ENCODE peak calls at places on chromosome 17, in ten cellular contexts. Y is RWPE1; R is activated B cell treated with CpG ODN at 0.5 μM for 24 hours; I is stimulated activated naive CD8-positive, alpha-beta T cell treated with anti-CD3 and anti-CD28 coated beads, Interleukin-15, amount 100 ng/mL, for 72 hours; T is kidney; Z is CD8-positive, alpha-beta memory T cell; D is stimulated activated CD8-positive, alpha-beta memory T cell treated with anti-CD3 and anti-CD28 coated beads, Interleukin-4, amount 100 ng/mL, for 1 hour; A is esophagus squamous epithelium; O is posterior cingulate gyrus; W is activated CD4-positive, alpha-beta T cell treated with anti-CD3 and anti-CD28 coated beads, Interleukin-2, amount 50 U/mL, for 4 hours. G is an unnamed sample.

GRCh38 chr17:78939615-78940014 is 14.4 kb upstream of the TIMP2 start:
- DNase-seq in Y (no peak), R (no peak), I (no peak), T (no peak), Z (no peak), D (no peak), A (no peak), O (no peak), W (no peak), G (no peak)

GRCh38 chr17:32551186-32551955 is 64.6 kb downstream of the CDK5R1 start:
- DNase-seq in Y (peak; percentile 86), R (no peak), I (peak; percentile 38), T (no peak), Z (no peak), D (no peak), A (no peak), O (no peak), W (no peak), G (peak; percentile 24)

GRCh38 chr17:27471321-27472269 is 15.3 kb downstream of the KSR1 start:
- DNase-seq in Y (peak; percentile 74), R (peak; percentile 53), I (peak; percentile 97), T (no peak), Z (peak; percentile 51), D (peak; percentile 39), A (no peak), O (no peak), W (peak; percentile 77), G (no peak)

GRCh38 chr17:35256629-35257028 is 13.8 kb downstream of the SLFN5 start:
- DNase-seq in Y (no peak), R (no peak), I (no peak), T (no peak), Z (no peak), D (no peak), A (no peak), O (no peak), W (no peak), G (peak; percentile 27)

GRCh38 chr17:40536731-40537171 is 28.5 kb downstream of the CCR7 start:
- DNase-seq in Y (no peak), R (peak; percentile 15), I (no peak), T (peak; percentile 81), Z (no peak), D (no peak), A (no peak), O (no peak), W (no peak), G (peak; percentile 68)

GRCh38 chr17:77735051-77735340 is 223.5 kb upstream of the TNRC6C start:
- DNase-seq in Y (no peak), R (no peak), I (peak; percentile 6), T (no peak), Z (no peak), D (no peak), A (no peak), O (no peak), W (no peak), G (no peak)

GRCh38 chr17:68290268-68290954 is 516 bp downstream of the SLC16A6 start:
- DNase-seq in Y (no peak), R (peak; percentile 53), I (peak; percentile 62), T (peak; percentile 86), Z (peak; percentile 64), D (no peak), A (no peak), O (peak; percentile 51), W (peak; percentile 22), G (peak; percentile 24)

GRCh38 chr17:32870027-32870670 is 6.8 kb downstream of the MYO1D start:
- DNase-seq in Y (no peak), R (no peak), I (no peak), T (no peak), Z (no peak), D (no peak), A (no peak), O (no peak), W (no peak), G (no peak)

GRCh38 chr17:61284174-61284573 is 115.5 kb upstream of the TBX2 start:
- DNase-seq in Y (no peak), R (no peak), I (no peak), T (no peak), Z (no peak), D (no peak), A (no peak), O (no peak), W (no peak), G (no peak)

GRCh38 chr17:32187276-32187675 is 45.0 kb downstream of the RHOT1 start:
- DNase-seq in Y (no peak), R (no peak), I (no peak), T (no peak), Z (no peak), D (no peak), A (no peak), O (no peak), W (no peak), G (no peak)

GRCh38 chr17:19743101-19744100 is 4.7 kb downstream of the ALDH3A1 start:
- DNase-seq in Y (no peak), R (no peak), I (no peak), T (no peak), Z (no peak), D (no peak), A (no peak), O (no peak), W (no peak), G (no peak)

GRCh38 chr17:14061666-14062560 is 7.4 kb upstream of the COX10 start:
- DNase-seq in Y (peak; percentile 55), R (no peak), I (no peak), T (no peak), Z (no peak), D (no peak), A (no peak), O (no peak), W (no peak), G (no peak)

GRCh38 chr17:68489919-68490318 is 22.3 kb upstream of the PRKAR1A start:
- DNase-seq in Y (no peak), R (no peak), I (no peak), T (no peak), Z (no peak), D (no peak), A (no peak), O (no peak), W (no peak), G (no peak)

GRCh38 chr17:47197821-47198220 is 8.7 kb upstream of the CDC27 start:
- DNase-seq in Y (no peak), R (no peak), I (no peak), T (no peak), Z (no peak), D (no peak), A (no peak), O (no peak), W (no peak), G (no peak)

GRCh38 chr17:57874058-57874419 is 24.2 kb upstream of the MRPS23 start:
- DNase-seq in Y (no peak), R (no peak), I (no peak), T (no peak), Z (no peak), D (no peak), A (no peak), O (no peak), W (no peak), G (no peak)

GRCh38 chr17:80790981-80791742 is 200.5 kb upstream of the CHMP6 start:
- DNase-seq in Y (no peak), R (no peak), I (no peak), T (no peak), Z (no peak), D (no peak), A (no peak), O (no peak), W (no peak), G (no peak)

GRCh38 chr17:68205251-68205807 is 42.5 kb upstream of the AMZ2 start:
- DNase-seq in Y (peak; percentile 68), R (peak; percentile 95), I (peak; percentile 93), T (peak; percentile 97), Z (peak; percentile 91), D (peak; percentile 84), A (peak; percentile 64), O (peak; percentile 92), W (peak; percentile 88), G (peak; percentile 92)

GRCh38 chr17:68719431-68719830 is 118.3 kb upstream of the FAM20A start:
- DNase-seq in Y (no peak), R (no peak), I (no peak), T (no peak), Z (no peak), D (no peak), A (no peak), O (no peak), W (no peak), G (no peak)

GRCh38 chr17:7475764-7476422 is 3.5 kb downstream of the ZBTB4 start:
- DNase-seq in Y (peak; percentile 41), R (no peak), I (no peak), T (peak; percentile 59), Z (no peak), D (no peak), A (no peak), O (no peak), W (no peak), G (no peak)

GRCh38 chr17:1920948-1921351 is 91.1 kb downstream of the RPA1 start:
- DNase-seq in Y (no peak), R (no peak), I (no peak), T (no peak), Z (no peak), D (no peak), A (no peak), O (peak; percentile 83), W (no peak), G (no peak)

GRCh38 chr17:58300336-58300735 is 19.6 kb upstream of the MPO start:
- DNase-seq in Y (no peak), R (no peak), I (no peak), T (peak; percentile 29), Z (no peak), D (no peak), A (no peak), O (no peak), W (no peak), G (no peak)

GRCh38 chr17:65559802-65560627 is 1.4 kb downstream of the AXIN2 start:
- DNase-seq in Y (no peak), R (peak; percentile 28), I (peak; percentile 23), T (peak; percentile 79), Z (peak; percentile 13), D (no peak), A (no peak), O (peak; percentile 29), W (peak; percentile 9), G (no peak)

GRCh38 chr17:71613996-71614395 is 506.8 kb upstream of the SOX9 start:
- DNase-seq in Y (no peak), R (no peak), I (no peak), T (no peak), Z (no peak), D (no peak), A (no peak), O (no peak), W (no peak), G (no peak)

GRCh38 chr17:80712610-80713009 is 168.0 kb downstream of the RPTOR start:
- DNase-seq in Y (no peak), R (no peak), I (no peak), T (no peak), Z (no peak), D (no peak), A (no peak), O (no peak), W (no peak), G (no peak)

GRCh38 chr17:68318103-68318991 is 27.1 kb downstream of the ARSG start:
- DNase-seq in Y (no peak), R (no peak), I (no peak), T (no peak), Z (no peak), D (no peak), A (no peak), O (no peak), W (no peak), G (peak; percentile 54)

GRCh38 chr17:77376795-77377751 is 236.3 kb downstream of the SEC14L1 start:
- DNase-seq in Y (no peak), R (no peak), I (no peak), T (no peak), Z (no peak), D (no peak), A (no peak), O (no peak), W (no peak), G (no peak)

GRCh38 chr17:40309031-40309937 is at the start of gene RARA:
- DNase-seq in Y (no peak), R (no peak), I (peak; percentile 43), T (peak; percentile 85), Z (no peak), D (no peak), A (no peak), O (peak; percentile 66), W (no peak), G (peak; percentile 90)

GRCh38 chr17:48563385-48563838 is 14.7 kb downstream of the HOXB4 start:
- DNase-seq in Y (no peak), R (no peak), I (no peak), T (no peak), Z (no peak), D (no peak), A (no peak), O (no peak), W (no peak), G (no peak)